ENCODE peak calls at places on chromosomes 12 and 14, in seven cellular contexts. O is choroid plexus epithelial cell, Z is NCI-H748 treated with DMSO at 0.1 percent for 48 hours, C is GM23338, E is AG08396, G is lung, V is Peyer's patch. H is an unnamed sample.
A peak's percentile ranks its signal among the peaks of the same experiment; 100 is the strongest.

GRCh38 chr14:33836203-33836894 is 114.5 kb downstream of the EGLN3 start:
- DNase-seq in O (no peak), Z (no peak), C (peak; percentile 15), E (no peak), G (no peak), V (no peak), H (no peak)

GRCh38 chr12:129193263-129193871 is 340.1 kb downstream of the GLT1D1 start:
- DNase-seq in O (peak; percentile 34), Z (no peak), C (peak; percentile 55), E (no peak), G (no peak), V (peak; percentile 67), H (peak; percentile 40)

GRCh38 chr12:38813930-38814329 is 91.5 kb downstream of the CPNE8 start:
- DNase-seq in O (no peak), Z (no peak), C (no peak), E (no peak), G (no peak), V (no peak), H (no peak)

GRCh38 chr12:4932576-4932975 is 22.9 kb downstream of the KCNA1 start:
- DNase-seq in O (no peak), Z (no peak), C (no peak), E (no peak), G (no peak), V (no peak), H (no peak)

GRCh38 chr12:93852067-93852466 is 174.9 kb downstream of the CRADD start:
- DNase-seq in O (no peak), Z (no peak), C (no peak), E (no peak), G (no peak), V (no peak), H (no peak)

GRCh38 chr12:126247936-126248335 is 1182.7 kb downstream of the AACS start:
- DNase-seq in O (no peak), Z (no peak), C (no peak), E (no peak), G (no peak), V (no peak), H (no peak)

GRCh38 chr12:89390802-89391673 is 38.7 kb upstream of the DUSP6 start:
- DNase-seq in O (peak; percentile 86), Z (no peak), C (no peak), E (no peak), G (no peak), V (no peak), H (peak; percentile 24)

GRCh38 chr12:51851408-51852097 is 3.0 kb upstream of the FIGNL2 start:
- DNase-seq in O (no peak), Z (no peak), C (no peak), E (no peak), G (no peak), V (no peak), H (no peak)

GRCh38 chr12:4031703-4032291 is 158.6 kb upstream of the PARP11 start:
- DNase-seq in O (peak; percentile 55), Z (no peak), C (no peak), E (no peak), G (peak; percentile 38), V (no peak), H (peak; percentile 29)

GRCh38 chr12:7433276-7433822 is 10.6 kb downstream of the CD163L1 start:
- DNase-seq in O (peak; percentile 57), Z (no peak), C (no peak), E (peak; percentile 65), G (no peak), V (no peak), H (no peak)

GRCh38 chr12:153080-153746 is 60.7 kb downstream of the SLC6A12 start:
- DNase-seq in O (peak; percentile 67), Z (peak; percentile 9), C (peak; percentile 90), E (peak; percentile 85), G (peak; percentile 49), V (peak; percentile 83), H (peak; percentile 78)

GRCh38 chr12:76032043-76032981 is 736 bp upstream of the PHLDA1 start:
- DNase-seq in O (peak; percentile 74), Z (no peak), C (peak; percentile 79), E (peak; percentile 64), G (peak; percentile 52), V (no peak), H (peak; percentile 30)

GRCh38 chr12:30794591-30795409 is 40.0 kb upstream of the CAPRIN2 start:
- DNase-seq in O (peak; percentile 91), Z (no peak), C (peak; percentile 77), E (peak; percentile 54), G (no peak), V (no peak), H (no peak)

GRCh38 chr14:59038746-59039145 is 149.7 kb upstream of the DAAM1 start:
- DNase-seq in O (no peak), Z (no peak), C (no peak), E (no peak), G (no peak), V (no peak), H (no peak)

GRCh38 chr12:47111392-47111778 is 31.6 kb upstream of the AMIGO2 start:
- DNase-seq in O (no peak), Z (no peak), C (no peak), E (no peak), G (no peak), V (no peak), H (no peak)

GRCh38 chr14:50944647-50945413 is 547 bp upstream of the PYGL start:
- DNase-seq in O (peak; percentile 48), Z (peak; percentile 54), C (no peak), E (peak; percentile 69), G (peak; percentile 39), V (peak; percentile 56), H (peak; percentile 63)